ENCODE peak calls at places on chromosomes 3 and 15, in five cellular contexts. M, H, O, V and F are unnamed samples.

GRCh38 chr3:46866720-46867549 is 3.7 kb upstream of the MYL3 start:
- DNase-seq in O (peak; percentile 47), H (no peak), V (peak; percentile 69), M (peak; percentile 26), F (no peak)

GRCh38 chr3:112687621-112688020 is 46.7 kb upstream of the CCDC80 start:
- DNase-seq in M (no peak), H (no peak), O (no peak), V (no peak), F (no peak)

GRCh38 chr3:129944709-129945108 is 29.8 kb upstream of the TRH start:
- DNase-seq in V (no peak), H (no peak), M (no peak), O (no peak), F (no peak)

GRCh38 chr15:63380828-63381282 is 791 bp downstream of the CA12 start:
- DNase-seq in V (no peak), M (no peak), H (no peak), O (no peak), F (no peak)

GRCh38 chr3:101204246-101204645 is 116.1 kb downstream of the IMPG2 start:
- DNase-seq in V (no peak), H (no peak), O (no peak), M (no peak), F (no peak)

GRCh38 chr3:168116279-168116678 is 20.6 kb upstream of the GOLIM4 start:
- DNase-seq in M (no peak), H (no peak), O (no peak), V (no peak), F (no peak)

GRCh38 chr15:67134577-67135492 is 69.4 kb downstream of the SMAD3 start:
- DNase-seq in V (no peak), H (no peak), O (peak; percentile 59), M (no peak), F (no peak)

GRCh38 chr15:25465835-25466234 is 27.0 kb upstream of the UBE3A start:
- DNase-seq in O (no peak), H (no peak), M (no peak), V (no peak), F (no peak)

GRCh38 chr3:12955651-12956315 is 114.4 kb upstream of the RPL32 start:
- DNase-seq in M (no peak), H (no peak), O (no peak), V (no peak), F (no peak)

GRCh38 chr3:152155654-152156053 is 113.1 kb upstream of the MBNL1 start:
- DNase-seq in O (no peak), H (no peak), M (no peak), V (no peak), F (no peak)

GRCh38 chr3:134761213-134761612 is 33.8 kb upstream of the EPHB1 start:
- DNase-seq in O (no peak), H (no peak), V (no peak), M (no peak), F (no peak)